ENCODE peak calls at places on chromosomes 1 and 21, in four cellular contexts. M is brain microvascular endothelial cell, Y is endodermal cell, R is heart right ventricle. L is an unnamed sample.

GRCh38 chr1:199867601-199868000 is 159.9 kb upstream of the NR5A2 start:
- DNase-seq in M (no peak), Y (peak; percentile 51), R (no peak), L (no peak)

GRCh38 chr1:63326106-63326472 is 3.7 kb downstream of the FOXD3 start:
- DNase-seq in M (no peak), Y (peak; percentile 84), R (no peak), L (no peak)

GRCh38 chr1:113118266-113118665 is 45.3 kb downstream of the LRIG2 start:
- DNase-seq in M (no peak), Y (no peak), R (no peak), L (no peak)

GRCh38 chr1:235430991-235431390 is 63.8 kb downstream of the TBCE start:
- DNase-seq in M (peak; percentile 47), Y (no peak), R (no peak), L (peak; percentile 15)

GRCh38 chr1:200921571-200922110 is 26.9 kb downstream of the INAVA start:
- DNase-seq in M (no peak), Y (no peak), R (no peak), L (no peak)

GRCh38 chr21:38995071-38995669 is 188.1 kb downstream of the PSMG1 start:
- DNase-seq in M (no peak), Y (peak; percentile 51), R (no peak), L (no peak)

GRCh38 chr1:65921461-65921860 is 128.8 kb downstream of the PDE4B start:
- DNase-seq in M (no peak), Y (no peak), R (no peak), L (no peak)

GRCh38 chr1:236451796-236452373 is 57.8 kb downstream of the EDARADD start:
- DNase-seq in M (no peak), Y (peak; percentile 85), R (no peak), L (no peak)

GRCh38 chr1:180482425-180483275 is 19.7 kb downstream of the ACBD6 start:
- DNase-seq in M (peak; percentile 56), Y (no peak), R (no peak), L (no peak)

GRCh38 chr1:107683198-107683657 is 281.8 kb downstream of the VAV3 start:
- DNase-seq in M (no peak), Y (no peak), R (no peak), L (no peak)

GRCh38 chr1:111948209-111949131 is 41.0 kb downstream of the KCND3 start:
- DNase-seq in M (no peak), Y (peak; percentile 79), R (peak; percentile 61), L (no peak)

GRCh38 chr1:156767879-156768608 is 709 bp downstream of the PRCC start:
- DNase-seq in M (no peak), Y (peak; percentile 83), R (peak; percentile 45), L (peak; percentile 75)

GRCh38 chr21:40752125-40752524 is 94.8 kb downstream of the DSCAM start:
- DNase-seq in M (no peak), Y (peak; percentile 76), R (no peak), L (no peak)

GRCh38 chr1:15965228-15965767 is 10.6 kb downstream of the ZBTB17 start:
- DNase-seq in M (peak; percentile 56), Y (no peak), R (no peak), L (peak; percentile 69)

GRCh38 chr1:167605576-167605975 is 24.5 kb upstream of the RCSD1 start:
- DNase-seq in M (peak; percentile 6), Y (no peak), R (no peak), L (no peak)

GRCh38 chr1:193472838-193473398 is 286.5 kb upstream of the B3GALT2 start:
- DNase-seq in M (no peak), Y (no peak), R (no peak), L (no peak)

GRCh38 chr21:34073749-34074282 is 438 bp downstream of the MRPS6 start:
- DNase-seq in M (no peak), Y (peak; percentile 55), R (peak; percentile 58), L (peak; percentile 66)

GRCh38 chr1:47934243-47934805 is 62.9 kb downstream of the TRABD2B start:
- DNase-seq in M (no peak), Y (peak; percentile 77), R (peak; percentile 58), L (peak; percentile 80)

GRCh38 chr21:15943009-15943666 is 213.4 kb downstream of the USP25 start:
- DNase-seq in M (peak; percentile 35), Y (no peak), R (no peak), L (no peak)

GRCh38 chr1:231284441-231284840 is 43.4 kb downstream of the GNPAT start:
- DNase-seq in M (no peak), Y (no peak), R (no peak), L (no peak)

GRCh38 chr21:46142581-46143473 is 12.6 kb downstream of the FTCD start:
- DNase-seq in M (no peak), Y (no peak), R (peak; percentile 11), L (no peak)

GRCh38 chr1:4971666-4972065 is 317.3 kb downstream of the AJAP1 start:
- DNase-seq in M (no peak), Y (peak; percentile 13), R (no peak), L (peak; percentile 37)

GRCh38 chr1:173403996-173404395 is 73.1 kb upstream of the PRDX6 start:
- DNase-seq in M (peak; percentile 60), Y (peak; percentile 49), R (no peak), L (no peak)

GRCh38 chr1:172581779-172582178 is 48.8 kb downstream of the SUCO start:
- DNase-seq in M (peak; percentile 17), Y (no peak), R (no peak), L (no peak)

GRCh38 chr1:218658899-218659298 is 313.8 kb downstream of the TGFB2 start:
- DNase-seq in M (peak; percentile 89), Y (no peak), R (no peak), L (no peak)

GRCh38 chr1:19650416-19651140 is 6.5 kb downstream of the NBL1 start:
- DNase-seq in M (no peak), Y (no peak), R (no peak), L (no peak)

GRCh38 chr1:121518726-121519041 is 333.9 kb downstream of the SRGAP2C start:
- DNase-seq in M (no peak), Y (no peak), R (no peak), L (no peak)

GRCh38 chr1:67843335-67843734 is 10.1 kb upstream of the GNG12 start:
- DNase-seq in M (peak; percentile 23), Y (no peak), R (no peak), L (no peak)

GRCh38 chr21:33171584-33172169 is 58.1 kb upstream of the IFNAR2 start:
- DNase-seq in M (no peak), Y (no peak), R (no peak), L (no peak)

GRCh38 chr1:186535388-186536133 is 74.6 kb upstream of the PDC start:
- DNase-seq in M (peak; percentile 83), Y (no peak), R (no peak), L (no peak)

GRCh38 chr1:9376886-9377333 is 84.2 kb downstream of the SPSB1 start:
- DNase-seq in M (no peak), Y (no peak), R (peak; percentile 41), L (peak; percentile 95)

GRCh38 chr1:18290740-18291412 is 183.3 kb downstream of the IGSF21 start:
- DNase-seq in M (no peak), Y (peak; percentile 74), R (no peak), L (no peak)

GRCh38 chr1:18297896-18298648 is 182.7 kb upstream of the KLHDC7A start:
- DNase-seq in M (no peak), Y (peak; percentile 95), R (no peak), L (no peak)

GRCh38 chr1:18292531-18292930 is 184.9 kb downstream of the IGSF21 start:
- DNase-seq in M (no peak), Y (no peak), R (no peak), L (no peak)

GRCh38 chr1:18293291-18293690 is 185.7 kb downstream of the IGSF21 start:
- DNase-seq in M (no peak), Y (no peak), R (no peak), L (no peak)

GRCh38 chr1:18294437-18295176 is 186.1 kb upstream of the KLHDC7A start:
- DNase-seq in M (no peak), Y (peak; percentile 89), R (no peak), L (no peak)
- H3K27ac ChIP-seq in M (no peak overlapping the region), Y (no peak overlapping the region), R (no peak overlapping the region), L (no peak overlapping the region)

GRCh38 chr1:151405167-151405951 is 6.0 kb downstream of the PSMB4 start:
- DNase-seq in M (no peak), Y (no peak), R (no peak), L (no peak)

GRCh38 chr1:151401125-151401788 is 1.9 kb downstream of the PSMB4 start:
- DNase-seq in M (no peak), Y (no peak), R (no peak), L (no peak)

GRCh38 chr1:151401860-151402259 is 2.5 kb downstream of the PSMB4 start:
- DNase-seq in M (no peak), Y (no peak), R (no peak), L (no peak)

GRCh38 chr1:151403612-151404011 is 4.2 kb downstream of the PSMB4 start:
- DNase-seq in M (no peak), Y (no peak), R (no peak), L (no peak)

DNA sequence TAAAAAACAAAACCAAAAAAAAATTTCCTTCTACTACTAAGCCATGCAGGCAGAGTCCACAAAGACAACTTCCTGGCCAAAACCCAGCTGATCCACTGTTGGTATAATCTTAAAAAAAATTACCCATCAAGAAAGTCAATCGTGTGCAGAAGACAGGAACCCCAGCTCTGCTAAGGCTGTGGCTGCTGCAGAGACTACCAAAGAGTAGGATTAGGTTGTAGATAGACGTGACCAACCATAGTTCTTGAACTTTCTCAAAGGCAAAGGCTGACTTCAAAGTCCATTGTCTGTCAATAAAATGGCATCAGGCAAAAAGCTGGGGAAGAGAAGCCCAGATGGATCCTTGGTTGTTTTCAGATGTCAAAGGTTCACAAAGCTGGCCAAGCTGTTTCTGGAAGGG is 3.4 kb downstream of the PSMB4 start:
- DNase-seq in M (no peak), Y (no peak), R (no peak), L (no peak)
- H3K27ac ChIP-seq in M (no peak overlapping the region), Y (no peak overlapping the region), R (no peak overlapping the region), L (no peak overlapping the region)

GRCh38 chr1:228871314-228872061 is 136.2 kb downstream of the RHOU start:
- DNase-seq in M (no peak), Y (no peak), R (no peak), L (no peak)
- H3K27ac ChIP-seq in M (no peak overlapping the region), Y (no peak overlapping the region), R (no peak overlapping the region), L (no peak overlapping the region)

GRCh38 chr1:233299450-233299849 is 3.9 kb upstream of the PCNX2 start:
- DNase-seq in M (no peak), Y (no peak), R (no peak), L (no peak)

GRCh38 chr1:233295775-233296322 is 324 bp upstream of the PCNX2 start:
- DNase-seq in M (no peak), Y (no peak), R (no peak), L (no peak)

GRCh38 chr1:233290609-233291008 is 4.9 kb downstream of the PCNX2 start:
- DNase-seq in M (no peak), Y (no peak), R (no peak), L (no peak)

GRCh38 chr1:233293556-233294446 is 1.7 kb downstream of the PCNX2 start:
- DNase-seq in M (no peak), Y (no peak), R (no peak), L (no peak)

GRCh38 chr1:233294991-233295774 is at the start of gene PCNX2:
- DNase-seq in M (peak; percentile 56), Y (peak; percentile 90), R (peak; percentile 28), L (no peak)
- H3K27ac ChIP-seq in M (peak within 1 kb of the TSS; percentile 3), Y (no peak within 1 kb of the TSS), R (no peak within 1 kb of the TSS), L (peak within 1 kb of the TSS; percentile 9)

GRCh38 chr1:197838836-197839235 is 63.6 kb upstream of the DENND1B start:
- DNase-seq in M (peak; percentile 74), Y (no peak), R (no peak), L (no peak)
- H3K27ac ChIP-seq in M (peak overlapping the region; percentile 61), Y (no peak overlapping the region), R (no peak overlapping the region), L (no peak overlapping the region)

L was measured in ascending aorta.